ENCODE peak calls at places on chromosome 14, in nine cellular contexts. One of them, this sample, is unnamed.

GRCh38 chr14:101353422-101353821 is 207.9 kb upstream of the DIO3 start:
- DNase-seq in AG04450: no peak
- DNase-seq in astrocyte of the hippocampus: no peak
- DNase-seq in substantia nigra: no peak
- DNase-seq in COR-L47: no peak
- DNase-seq in esophagus muscularis mucosa: peak
- DNase-seq in left cardiac atrium: no peak
- DNase-seq in stimulated activated CD8-positive, alpha-beta memory T cell treated with anti-CD3 and anti-CD28 coated beads, Interleukin-4, amount 100 ng/mL, for 4 hours: no peak
- DNase-seq in fibroblast of lung: no peak
- DNase-seq in this sample: no peak

GRCh38 chr14:104860414-104860813 is 4.7 kb upstream of the CEP170B start:
- DNase-seq in esophagus muscularis mucosa: no peak
- DNase-seq in fibroblast of lung: no peak
- DNase-seq in substantia nigra: no peak
- DNase-seq in stimulated activated CD8-positive, alpha-beta memory T cell treated with anti-CD3 and anti-CD28 coated beads, Interleukin-4, amount 100 ng/mL, for 4 hours: no peak
- DNase-seq in COR-L47: no peak
- DNase-seq in left cardiac atrium: no peak
- DNase-seq in AG04450: no peak
- DNase-seq in astrocyte of the hippocampus: no peak
- DNase-seq in this sample: no peak

GRCh38 chr14:34700622-34701130 is 13.7 kb downstream of the CFL2 start:
- DNase-seq in left cardiac atrium: no peak
- DNase-seq in COR-L47: no peak
- DNase-seq in astrocyte of the hippocampus: no peak
- DNase-seq in esophagus muscularis mucosa: no peak
- DNase-seq in substantia nigra: no peak
- DNase-seq in fibroblast of lung: no peak
- DNase-seq in stimulated activated CD8-positive, alpha-beta memory T cell treated with anti-CD3 and anti-CD28 coated beads, Interleukin-4, amount 100 ng/mL, for 4 hours: no peak
- DNase-seq in AG04450: no peak
- DNase-seq in this sample: no peak

GRCh38 chr14:68147331-68147730 is 327.8 kb downstream of the RAD51B start:
- DNase-seq in substantia nigra: no peak
- DNase-seq in astrocyte of the hippocampus: no peak
- DNase-seq in COR-L47: no peak
- DNase-seq in AG04450: no peak
- DNase-seq in stimulated activated CD8-positive, alpha-beta memory T cell treated with anti-CD3 and anti-CD28 coated beads, Interleukin-4, amount 100 ng/mL, for 4 hours: no peak
- DNase-seq in left cardiac atrium: no peak
- DNase-seq in fibroblast of lung: peak
- DNase-seq in esophagus muscularis mucosa: no peak
- DNase-seq in this sample: no peak

GRCh38 chr14:93965968-93966474 is 10.3 kb downstream of the ASB2 start:
- DNase-seq in substantia nigra: no peak
- DNase-seq in COR-L47: no peak
- DNase-seq in stimulated activated CD8-positive, alpha-beta memory T cell treated with anti-CD3 and anti-CD28 coated beads, Interleukin-4, amount 100 ng/mL, for 4 hours: no peak
- DNase-seq in left cardiac atrium: no peak
- DNase-seq in fibroblast of lung: no peak
- DNase-seq in astrocyte of the hippocampus: no peak
- DNase-seq in esophagus muscularis mucosa: no peak
- DNase-seq in AG04450: no peak
- DNase-seq in this sample: no peak

GRCh38 chr14:104442107-104442551 is 137.4 kb upstream of the C14orf180 start:
- DNase-seq in fibroblast of lung: no peak
- DNase-seq in stimulated activated CD8-positive, alpha-beta memory T cell treated with anti-CD3 and anti-CD28 coated beads, Interleukin-4, amount 100 ng/mL, for 4 hours: no peak
- DNase-seq in COR-L47: no peak
- DNase-seq in astrocyte of the hippocampus: no peak
- DNase-seq in esophagus muscularis mucosa: peak
- DNase-seq in substantia nigra: no peak
- DNase-seq in left cardiac atrium: no peak
- DNase-seq in AG04450: no peak
- DNase-seq in this sample: no peak

GRCh38 chr14:74917646-74918081 is 5.4 kb downstream of the RPS6KL1 start:
- DNase-seq in AG04450: no peak
- DNase-seq in astrocyte of the hippocampus: no peak
- DNase-seq in fibroblast of lung: no peak
- DNase-seq in substantia nigra: peak
- DNase-seq in esophagus muscularis mucosa: no peak
- DNase-seq in COR-L47: no peak
- DNase-seq in left cardiac atrium: peak
- DNase-seq in stimulated activated CD8-positive, alpha-beta memory T cell treated with anti-CD3 and anti-CD28 coated beads, Interleukin-4, amount 100 ng/mL, for 4 hours: no peak
- DNase-seq in this sample: no peak

GRCh38 chr14:39230416-39230815 is 3.3 kb upstream of the MIA2 start:
- DNase-seq in stimulated activated CD8-positive, alpha-beta memory T cell treated with anti-CD3 and anti-CD28 coated beads, Interleukin-4, amount 100 ng/mL, for 4 hours: no peak
- DNase-seq in astrocyte of the hippocampus: no peak
- DNase-seq in esophagus muscularis mucosa: no peak
- DNase-seq in left cardiac atrium: no peak
- DNase-seq in substantia nigra: no peak
- DNase-seq in COR-L47: no peak
- DNase-seq in fibroblast of lung: peak
- DNase-seq in AG04450: no peak
- DNase-seq in this sample: no peak

GRCh38 chr14:104603623-104604401 is 760 bp downstream of the TMEM179 start:
- DNase-seq in esophagus muscularis mucosa: no peak
- DNase-seq in fibroblast of lung: no peak
- DNase-seq in stimulated activated CD8-positive, alpha-beta memory T cell treated with anti-CD3 and anti-CD28 coated beads, Interleukin-4, amount 100 ng/mL, for 4 hours: no peak
- DNase-seq in substantia nigra: no peak
- DNase-seq in astrocyte of the hippocampus: no peak
- DNase-seq in COR-L47: peak
- DNase-seq in left cardiac atrium: peak
- DNase-seq in AG04450: no peak
- DNase-seq in this sample: no peak

GRCh38 chr14:20723458-20723857 is 22.2 kb upstream of the EDDM3A start:
- DNase-seq in left cardiac atrium: no peak
- DNase-seq in AG04450: no peak
- DNase-seq in astrocyte of the hippocampus: no peak
- DNase-seq in substantia nigra: no peak
- DNase-seq in COR-L47: no peak
- DNase-seq in stimulated activated CD8-positive, alpha-beta memory T cell treated with anti-CD3 and anti-CD28 coated beads, Interleukin-4, amount 100 ng/mL, for 4 hours: no peak
- DNase-seq in esophagus muscularis mucosa: no peak
- DNase-seq in fibroblast of lung: no peak
- DNase-seq in this sample: no peak

GRCh38 chr14:30243157-30243556 is 315.5 kb upstream of the PRKD1 start:
- DNase-seq in astrocyte of the hippocampus: no peak
- DNase-seq in fibroblast of lung: no peak
- DNase-seq in substantia nigra: no peak
- DNase-seq in COR-L47: peak
- DNase-seq in stimulated activated CD8-positive, alpha-beta memory T cell treated with anti-CD3 and anti-CD28 coated beads, Interleukin-4, amount 100 ng/mL, for 4 hours: no peak
- DNase-seq in AG04450: no peak
- DNase-seq in esophagus muscularis mucosa: no peak
- DNase-seq in left cardiac atrium: no peak
- DNase-seq in this sample: no peak

GRCh38 chr14:100120522-100121269 is 38.7 kb downstream of the DEGS2 start:
- DNase-seq in left cardiac atrium: no peak
- DNase-seq in stimulated activated CD8-positive, alpha-beta memory T cell treated with anti-CD3 and anti-CD28 coated beads, Interleukin-4, amount 100 ng/mL, for 4 hours: no peak
- DNase-seq in fibroblast of lung: no peak
- DNase-seq in esophagus muscularis mucosa: no peak
- DNase-seq in COR-L47: no peak
- DNase-seq in astrocyte of the hippocampus: no peak
- DNase-seq in substantia nigra: no peak
- DNase-seq in AG04450: no peak
- DNase-seq in this sample: no peak

GRCh38 chr14:104735830-104736642 is 12.0 kb downstream of the ADSS1 start:
- DNase-seq in COR-L47: no peak
- DNase-seq in left cardiac atrium: peak
- DNase-seq in esophagus muscularis mucosa: no peak
- DNase-seq in AG04450: no peak
- DNase-seq in stimulated activated CD8-positive, alpha-beta memory T cell treated with anti-CD3 and anti-CD28 coated beads, Interleukin-4, amount 100 ng/mL, for 4 hours: no peak
- DNase-seq in fibroblast of lung: peak
- DNase-seq in astrocyte of the hippocampus: peak
- DNase-seq in substantia nigra: peak
- DNase-seq in this sample: peak

GRCh38 chr14:32594766-32595165 is 265.7 kb downstream of the AKAP6 start:
- DNase-seq in left cardiac atrium: no peak
- DNase-seq in COR-L47: no peak
- DNase-seq in fibroblast of lung: peak
- DNase-seq in AG04450: no peak
- DNase-seq in astrocyte of the hippocampus: peak
- DNase-seq in esophagus muscularis mucosa: no peak
- DNase-seq in substantia nigra: no peak
- DNase-seq in stimulated activated CD8-positive, alpha-beta memory T cell treated with anti-CD3 and anti-CD28 coated beads, Interleukin-4, amount 100 ng/mL, for 4 hours: no peak
- DNase-seq in this sample: no peak

GRCh38 chr14:80356413-80356812 is 145.1 kb upstream of the DIO2 start:
- DNase-seq in esophagus muscularis mucosa: no peak
- DNase-seq in stimulated activated CD8-positive, alpha-beta memory T cell treated with anti-CD3 and anti-CD28 coated beads, Interleukin-4, amount 100 ng/mL, for 4 hours: no peak
- DNase-seq in substantia nigra: no peak
- DNase-seq in COR-L47: peak
- DNase-seq in astrocyte of the hippocampus: peak
- DNase-seq in left cardiac atrium: no peak
- DNase-seq in fibroblast of lung: peak
- DNase-seq in AG04450: peak
- DNase-seq in this sample: no peak

GRCh38 chr14:29716150-29716549 is 211.5 kb downstream of the PRKD1 start:
- DNase-seq in astrocyte of the hippocampus: no peak
- DNase-seq in fibroblast of lung: peak
- DNase-seq in substantia nigra: no peak
- DNase-seq in left cardiac atrium: no peak
- DNase-seq in stimulated activated CD8-positive, alpha-beta memory T cell treated with anti-CD3 and anti-CD28 coated beads, Interleukin-4, amount 100 ng/mL, for 4 hours: no peak
- DNase-seq in esophagus muscularis mucosa: no peak
- DNase-seq in AG04450: peak
- DNase-seq in COR-L47: no peak
- DNase-seq in this sample: no peak

GRCh38 chr14:60061371-60061770 is 30.4 kb upstream of the PCNX4 start:
- DNase-seq in stimulated activated CD8-positive, alpha-beta memory T cell treated with anti-CD3 and anti-CD28 coated beads, Interleukin-4, amount 100 ng/mL, for 4 hours: no peak
- DNase-seq in AG04450: no peak
- DNase-seq in substantia nigra: no peak
- DNase-seq in esophagus muscularis mucosa: no peak
- DNase-seq in COR-L47: no peak
- DNase-seq in astrocyte of the hippocampus: peak
- DNase-seq in left cardiac atrium: no peak
- DNase-seq in fibroblast of lung: peak
- DNase-seq in this sample: no peak

GRCh38 chr14:75510547-75510946 is 11.7 kb upstream of the BATF start:
- DNase-seq in AG04450: no peak
- DNase-seq in astrocyte of the hippocampus: no peak
- DNase-seq in fibroblast of lung: no peak
- DNase-seq in COR-L47: no peak
- DNase-seq in stimulated activated CD8-positive, alpha-beta memory T cell treated with anti-CD3 and anti-CD28 coated beads, Interleukin-4, amount 100 ng/mL, for 4 hours: no peak
- DNase-seq in substantia nigra: no peak
- DNase-seq in left cardiac atrium: no peak
- DNase-seq in esophagus muscularis mucosa: no peak
- DNase-seq in this sample: no peak

GRCh38 chr14:101810897-101811620 is 49.5 kb downstream of the PPP2R5C start:
- DNase-seq in esophagus muscularis mucosa: no peak
- DNase-seq in astrocyte of the hippocampus: no peak
- DNase-seq in COR-L47: no peak
- DNase-seq in stimulated activated CD8-positive, alpha-beta memory T cell treated with anti-CD3 and anti-CD28 coated beads, Interleukin-4, amount 100 ng/mL, for 4 hours: no peak
- DNase-seq in fibroblast of lung: peak
- DNase-seq in substantia nigra: no peak
- DNase-seq in left cardiac atrium: no peak
- DNase-seq in AG04450: no peak
- DNase-seq in this sample: no peak

GRCh38 chr14:60277605-60278190 is 28.7 kb downstream of the PPM1A start:
- DNase-seq in substantia nigra: no peak
- DNase-seq in esophagus muscularis mucosa: no peak
- DNase-seq in AG04450: no peak
- DNase-seq in stimulated activated CD8-positive, alpha-beta memory T cell treated with anti-CD3 and anti-CD28 coated beads, Interleukin-4, amount 100 ng/mL, for 4 hours: no peak
- DNase-seq in astrocyte of the hippocampus: no peak
- DNase-seq in fibroblast of lung: no peak
- DNase-seq in left cardiac atrium: no peak
- DNase-seq in COR-L47: no peak
- DNase-seq in this sample: no peak

GRCh38 chr14:80164991-80165390 is 46.3 kb downstream of the DIO2 start:
- DNase-seq in stimulated activated CD8-positive, alpha-beta memory T cell treated with anti-CD3 and anti-CD28 coated beads, Interleukin-4, amount 100 ng/mL, for 4 hours: no peak
- DNase-seq in fibroblast of lung: no peak
- DNase-seq in AG04450: peak
- DNase-seq in astrocyte of the hippocampus: peak
- DNase-seq in substantia nigra: no peak
- DNase-seq in COR-L47: no peak
- DNase-seq in esophagus muscularis mucosa: no peak
- DNase-seq in left cardiac atrium: no peak
- DNase-seq in this sample: no peak

GRCh38 chr14:69005432-69006148 is 26.5 kb upstream of the ACTN1 start:
- DNase-seq in esophagus muscularis mucosa: peak
- DNase-seq in left cardiac atrium: peak
- DNase-seq in stimulated activated CD8-positive, alpha-beta memory T cell treated with anti-CD3 and anti-CD28 coated beads, Interleukin-4, amount 100 ng/mL, for 4 hours: no peak
- DNase-seq in COR-L47: peak
- DNase-seq in AG04450: peak
- DNase-seq in fibroblast of lung: peak
- DNase-seq in substantia nigra: no peak
- DNase-seq in astrocyte of the hippocampus: peak
- DNase-seq in this sample: peak

GRCh38 chr14:70567791-70568190 is 32.7 kb downstream of the MED6 start:
- DNase-seq in left cardiac atrium: no peak
- DNase-seq in stimulated activated CD8-positive, alpha-beta memory T cell treated with anti-CD3 and anti-CD28 coated beads, Interleukin-4, amount 100 ng/mL, for 4 hours: no peak
- DNase-seq in astrocyte of the hippocampus: peak
- DNase-seq in AG04450: peak
- DNase-seq in COR-L47: peak
- DNase-seq in substantia nigra: no peak
- DNase-seq in esophagus muscularis mucosa: no peak
- DNase-seq in fibroblast of lung: peak
- DNase-seq in this sample: no peak

GRCh38 chr14:54127526-54127925 is 170.9 kb upstream of the BMP4 start:
- DNase-seq in substantia nigra: no peak
- DNase-seq in COR-L47: no peak
- DNase-seq in left cardiac atrium: no peak
- DNase-seq in esophagus muscularis mucosa: no peak
- DNase-seq in AG04450: no peak
- DNase-seq in astrocyte of the hippocampus: peak
- DNase-seq in stimulated activated CD8-positive, alpha-beta memory T cell treated with anti-CD3 and anti-CD28 coated beads, Interleukin-4, amount 100 ng/mL, for 4 hours: no peak
- DNase-seq in fibroblast of lung: peak
- DNase-seq in this sample: no peak

GRCh38 chr14:86646125-86646524 is 1116.2 kb downstream of the FLRT2 start:
- DNase-seq in fibroblast of lung: no peak
- DNase-seq in left cardiac atrium: no peak
- DNase-seq in COR-L47: no peak
- DNase-seq in substantia nigra: no peak
- DNase-seq in AG04450: no peak
- DNase-seq in esophagus muscularis mucosa: no peak
- DNase-seq in stimulated activated CD8-positive, alpha-beta memory T cell treated with anti-CD3 and anti-CD28 coated beads, Interleukin-4, amount 100 ng/mL, for 4 hours: no peak
- DNase-seq in astrocyte of the hippocampus: no peak
- DNase-seq in this sample: no peak

GRCh38 chr14:87888136-87888999 is 104.6 kb downstream of the GALC start:
- DNase-seq in astrocyte of the hippocampus: no peak
- DNase-seq in fibroblast of lung: peak
- DNase-seq in esophagus muscularis mucosa: no peak
- DNase-seq in AG04450: no peak
- DNase-seq in left cardiac atrium: peak
- DNase-seq in stimulated activated CD8-positive, alpha-beta memory T cell treated with anti-CD3 and anti-CD28 coated beads, Interleukin-4, amount 100 ng/mL, for 4 hours: no peak
- DNase-seq in substantia nigra: no peak
- DNase-seq in COR-L47: no peak
- DNase-seq in this sample: peak

GRCh38 chr14:100568998-100569733 is 18.1 kb downstream of the BEGAIN start:
- DNase-seq in stimulated activated CD8-positive, alpha-beta memory T cell treated with anti-CD3 and anti-CD28 coated beads, Interleukin-4, amount 100 ng/mL, for 4 hours: no peak
- DNase-seq in fibroblast of lung: no peak
- DNase-seq in astrocyte of the hippocampus: peak
- DNase-seq in left cardiac atrium: no peak
- DNase-seq in AG04450: no peak
- DNase-seq in esophagus muscularis mucosa: no peak
- DNase-seq in COR-L47: no peak
- DNase-seq in substantia nigra: no peak
- DNase-seq in this sample: peak

This sample was measured in body of pancreas.